ENCODE peak calls at places on chromosomes 1 and 21, in eight cellular contexts. C is fibroblast of mammary gland, L is RWPE1, J is fibroblast of the aortic adventitia, H is AG04450, W is B cell, R is sigmoid colon, O is foreskin fibroblast. K is an unnamed sample.

GRCh38 chr1:38046884-38047602 is 450 bp upstream of the POU3F1 start:
- DNase-seq in C (peak; percentile 59), L (peak; percentile 85), J (peak; percentile 63), H (no peak), W (peak; percentile 96), R (peak; percentile 91), O (peak; percentile 92), K (peak; percentile 92)

GRCh38 chr1:10701145-10701544 is 95.3 kb downstream of the CASZ1 start:
- DNase-seq in C (no peak), L (no peak), J (no peak), H (no peak), W (no peak), R (no peak), O (no peak), K (no peak)

GRCh38 chr1:112524251-112524650 is 15.5 kb downstream of the WNT2B start:
- DNase-seq in C (peak; percentile 62), L (no peak), J (peak; percentile 85), H (no peak), W (no peak), R (no peak), O (peak; percentile 44), K (no peak)

GRCh38 chr1:64405833-64406232 is 64.1 kb upstream of the CACHD1 start:
- DNase-seq in C (peak; percentile 4), L (no peak), J (no peak), H (no peak), W (no peak), R (no peak), O (no peak), K (no peak)

GRCh38 chr21:35991131-35991530 is 69.2 kb downstream of the SETD4 start:
- DNase-seq in C (no peak), L (no peak), J (no peak), H (no peak), W (no peak), R (no peak), O (no peak), K (no peak)

GRCh38 chr1:162285149-162285561 is 91.5 kb downstream of the SPATA46 start:
- DNase-seq in C (no peak), L (peak; percentile 32), J (no peak), H (no peak), W (no peak), R (no peak), O (peak; percentile 15), K (no peak)

GRCh38 chr1:39757501-39757900 is 13.6 kb downstream of the OXCT2 start:
- DNase-seq in C (no peak), L (no peak), J (no peak), H (no peak), W (no peak), R (no peak), O (no peak), K (no peak)

GRCh38 chr1:49045371-49045770 is 268.7 kb upstream of the BEND5 start:
- DNase-seq in C (no peak), L (no peak), J (no peak), H (no peak), W (no peak), R (no peak), O (no peak), K (no peak)

GRCh38 chr1:237687837-237688236 is 202.9 kb downstream of the ZP4 start:
- DNase-seq in C (no peak), L (no peak), J (no peak), H (no peak), W (no peak), R (no peak), O (no peak), K (no peak)

GRCh38 chr1:151372411-151372934 is at the start of gene SELENBP1:
- DNase-seq in C (peak; percentile 74), L (peak; percentile 38), J (peak; percentile 84), H (peak; percentile 38), W (no peak), R (peak; percentile 96), O (peak; percentile 91), K (no peak)

GRCh38 chr1:10833630-10834557 is 37.4 kb upstream of the CASZ1 start:
- DNase-seq in C (peak; percentile 6), L (no peak), J (no peak), H (no peak), W (no peak), R (no peak), O (no peak), K (no peak)

GRCh38 chr1:32992489-32993214 is 28.0 kb upstream of the RNF19B start:
- DNase-seq in C (peak; percentile 94), L (peak; percentile 94), J (peak; percentile 97), H (no peak), W (peak; percentile 69), R (peak; percentile 83), O (peak; percentile 96), K (peak; percentile 80)

GRCh38 chr1:247829651-247830050 is 5.7 kb upstream of the OR14A16 start:
- DNase-seq in C (no peak), L (no peak), J (no peak), H (no peak), W (no peak), R (no peak), O (no peak), K (no peak)

GRCh38 chr21:42227909-42228708 is 9.2 kb downstream of the ABCG1 start:
- DNase-seq in C (peak; percentile 91), L (peak; percentile 96), J (peak; percentile 84), H (peak; percentile 32), W (peak; percentile 87), R (peak; percentile 97), O (peak; percentile 89), K (peak; percentile 90)

GRCh38 chr1:50750021-50750619 is 209.9 kb downstream of the FAF1 start:
- DNase-seq in C (peak; percentile 51), L (peak; percentile 30), J (peak; percentile 56), H (no peak), W (no peak), R (no peak), O (peak; percentile 62), K (no peak)

GRCh38 chr1:17419626-17420328 is 19.7 kb downstream of the RCC2 start:
- DNase-seq in C (peak; percentile 51), L (peak; percentile 69), J (peak; percentile 45), H (no peak), W (peak; percentile 91), R (peak; percentile 83), O (peak; percentile 81), K (peak; percentile 87)

GRCh38 chr1:23751050-23751814 is 8.0 kb downstream of the ELOA start:
- DNase-seq in C (peak; percentile 83), L (peak; percentile 26), J (peak; percentile 50), H (no peak), W (peak; percentile 63), R (no peak), O (peak; percentile 75), K (peak; percentile 82)

GRCh38 chr1:91672601-91673161 is 172.0 kb downstream of the CDC7 start:
- DNase-seq in C (no peak), L (no peak), J (no peak), H (no peak), W (no peak), R (no peak), O (no peak), K (no peak)

GRCh38 chr21:34302496-34302895 is 61.3 kb upstream of the KCNE2 start:
- DNase-seq in C (peak; percentile 18), L (no peak), J (no peak), H (no peak), W (no peak), R (no peak), O (peak; percentile 47), K (no peak)

GRCh38 chr21:34298797-34299539 is 64.8 kb upstream of the KCNE2 start:
- DNase-seq in C (no peak), L (no peak), J (no peak), H (no peak), W (no peak), R (peak; percentile 67), O (no peak), K (no peak)

DNA sequence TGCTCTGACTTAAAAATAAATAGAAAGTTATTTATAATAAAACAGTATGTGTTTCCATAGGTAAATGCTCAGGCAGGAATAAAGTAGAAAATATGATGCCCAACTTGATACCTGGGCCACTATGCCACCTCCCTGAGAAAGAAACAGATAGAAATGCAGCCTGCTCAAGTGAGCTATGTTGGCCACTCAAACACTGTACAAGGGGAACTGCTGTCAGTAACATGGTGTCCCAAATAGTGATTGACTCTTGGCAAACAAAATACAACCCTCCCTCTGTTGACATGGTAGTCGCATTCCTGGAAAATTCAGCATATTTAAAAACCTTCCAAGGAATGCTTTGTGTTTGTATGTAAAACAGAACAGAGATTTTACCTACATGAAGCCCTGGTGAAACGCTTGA is 66.9 kb upstream of the KCNE2 start:
- DNase-seq in C (no peak), L (no peak), J (no peak), H (no peak), W (no peak), R (no peak), O (no peak), K (no peak)
- TF ChIP-seq CTCF in C (no peak), L (no peak), J (no peak), H (no peak), W (no peak), R (no peak), O (no peak), K (no peak)

DNA sequence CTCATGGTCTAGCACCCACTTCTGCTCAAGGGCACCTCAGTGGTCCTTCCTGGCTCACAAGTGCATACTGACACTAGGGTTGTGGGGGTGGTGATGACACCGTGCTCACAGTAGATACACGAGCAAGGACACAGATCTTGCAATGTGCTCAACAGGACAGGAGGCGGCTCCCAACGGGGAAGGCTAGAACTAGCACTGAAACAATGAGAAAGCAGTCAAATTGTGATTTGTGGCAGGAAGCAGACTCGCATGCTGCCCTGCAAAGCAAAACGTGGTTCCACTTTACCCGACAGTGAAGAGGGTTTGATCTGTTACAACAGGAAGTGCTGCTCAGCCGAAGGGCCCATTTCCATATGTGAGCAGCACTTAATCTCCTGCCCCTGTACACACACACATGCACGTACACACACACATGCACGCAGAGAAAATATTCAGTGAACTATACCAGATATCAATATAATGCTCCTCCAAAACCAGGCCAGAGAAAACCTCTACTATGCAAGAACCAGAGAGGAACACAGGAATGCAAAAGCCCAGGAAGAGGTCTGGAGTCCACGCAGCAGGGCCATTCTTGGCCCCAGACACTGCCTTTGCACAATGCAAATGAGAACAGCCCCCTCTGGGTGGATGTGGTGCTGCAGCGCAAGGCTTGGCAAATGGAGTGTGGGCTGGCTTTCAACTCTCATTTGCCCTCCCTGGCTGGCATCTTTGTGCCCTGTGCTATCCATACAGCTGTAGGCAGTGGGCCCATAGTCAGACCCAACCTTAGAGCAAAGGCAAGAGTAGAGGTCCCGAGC is 47.1 kb downstream of the KANK4 start:
- DNase-seq in C (no peak), L (no peak), J (no peak), H (no peak), W (no peak), R (no peak), O (peak; percentile 11), K (peak; percentile 47)
- TF ChIP-seq CTCF in C (no peak), L (no peak), J (no peak), H (no peak), W (no peak), R (no peak), O (peak; percentile 22), K (no peak)

GRCh38 chr1:45687014-45687752 is 798 bp upstream of the TMEM69 start:
- DNase-seq in C (peak; percentile 98), L (peak; percentile 97), J (peak; percentile 98), H (peak; percentile 96), W (peak; percentile 86), R (peak; percentile 99), O (peak; percentile 100), K (peak; percentile 93)
- TF ChIP-seq CTCF in C (no peak), L (no peak), J (no peak), H (no peak), W (no peak), R (no peak), O (no peak), K (no peak)

GRCh38 chr1:218299416-218299815 is 14.3 kb downstream of the RRP15 start:
- DNase-seq in C (peak; percentile 73), L (peak; percentile 20), J (peak; percentile 85), H (peak; percentile 51), W (no peak), R (no peak), O (peak; percentile 78), K (no peak)
- TF ChIP-seq CTCF in C (peak; percentile 66), L (peak; percentile 65), J (peak; percentile 64), H (peak; percentile 72), W (no peak), R (no peak), O (peak; percentile 59), K (peak; percentile 14)

K was measured in GM13976.